ENCODE peak calls at places on chromosomes 6 and 20, in nine cellular contexts. G, I, U, R, L, V, P, E and M are unnamed samples.

GRCh38 chr6:21928715-21929298 is 335.3 kb downstream of the SOX4 start:
- DNase-seq in G (no peak), I (no peak), U (no peak), R (no peak), L (no peak), V (no peak), P (no peak), E (no peak), M (no peak)

GRCh38 chr20:56735087-56735642 is 106.1 kb downstream of the TFAP2C start:
- DNase-seq in G (no peak), I (no peak), U (no peak), R (no peak), L (no peak), V (no peak), P (no peak), E (no peak), M (no peak)

GRCh38 chr6:392441-393390 is 1.2 kb downstream of the IRF4 start:
- DNase-seq in G (no peak), I (no peak), U (peak), R (no peak), L (no peak), V (no peak), P (no peak), E (peak), M (peak)

GRCh38 chr20:61615806-61616205 is 363.7 kb downstream of the CDH4 start:
- DNase-seq in G (no peak), I (no peak), U (no peak), R (no peak), L (no peak), V (no peak), P (no peak), E (no peak), M (no peak)

GRCh38 chr20:54002741-54003140 is 67.7 kb downstream of the BCAS1 start:
- DNase-seq in G (no peak), I (no peak), U (no peak), R (no peak), L (no peak), V (no peak), P (no peak), E (no peak), M (no peak)

GRCh38 chr6:134057478-134057877 is 5.1 kb upstream of the SLC2A12 start:
- DNase-seq in G (no peak), I (no peak), U (no peak), R (peak), L (no peak), V (no peak), P (no peak), E (no peak), M (no peak)

GRCh38 chr6:42938987-42939809 is 9.9 kb downstream of the CNPY3 start:
- DNase-seq in G (no peak), I (no peak), U (no peak), R (no peak), L (no peak), V (no peak), P (no peak), E (no peak), M (no peak)

GRCh38 chr6:75334266-75335040 is 49.9 kb upstream of the TMEM30A start:
- DNase-seq in G (no peak), I (no peak), U (peak), R (no peak), L (peak), V (no peak), P (peak), E (no peak), M (peak)

GRCh38 chr6:122511193-122511924 is 39.8 kb upstream of the SERINC1 start:
- DNase-seq in G (no peak), I (no peak), U (no peak), R (no peak), L (no peak), V (no peak), P (no peak), E (no peak), M (no peak)

GRCh38 chr6:160154471-160154870 is 32.9 kb downstream of the SLC22A1 start:
- DNase-seq in G (no peak), I (no peak), U (no peak), R (no peak), L (no peak), V (no peak), P (no peak), E (no peak), M (no peak)

GRCh38 chr6:144659202-144659731 is 374.1 kb downstream of the UTRN start:
- DNase-seq in G (no peak), I (peak), U (peak), R (no peak), L (peak), V (peak), P (no peak), E (no peak), M (no peak)

GRCh38 chr6:16251706-16252105 is 13.3 kb downstream of the GMPR start:
- DNase-seq in G (no peak), I (no peak), U (no peak), R (peak), L (no peak), V (no peak), P (no peak), E (no peak), M (no peak)

GRCh38 chr6:36357872-36358234 is 21.2 kb upstream of the BNIP5 start:
- DNase-seq in G (no peak), I (no peak), U (no peak), R (no peak), L (no peak), V (peak), P (no peak), E (no peak), M (no peak)

GRCh38 chr6:153129873-153130514 is 1.1 kb downstream of the RGS17 start:
- DNase-seq in G (no peak), I (no peak), U (peak), R (peak), L (no peak), V (peak), P (no peak), E (no peak), M (no peak)

GRCh38 chr6:73704260-73704659 is 8.3 kb downstream of the CD109 start:
- DNase-seq in G (no peak), I (no peak), U (peak), R (peak), L (no peak), V (no peak), P (no peak), E (no peak), M (no peak)

GRCh38 chr6:22381810-22382512 is 85.1 kb upstream of the PRL start:
- DNase-seq in G (no peak), I (no peak), U (no peak), R (no peak), L (no peak), V (no peak), P (no peak), E (no peak), M (no peak)

GRCh38 chr6:29501106-29501505 is 13.3 kb upstream of the MAS1L start:
- DNase-seq in G (no peak), I (no peak), U (no peak), R (no peak), L (no peak), V (no peak), P (no peak), E (no peak), M (no peak)

GRCh38 chr6:170532867-170533488 is 20.1 kb downstream of the PSMB1 start:
- DNase-seq in G (no peak), I (no peak), U (no peak), R (no peak), L (no peak), V (no peak), P (no peak), E (no peak), M (no peak)

GRCh38 chr6:157562997-157563396 is 182.0 kb downstream of the ZDHHC14 start:
- DNase-seq in G (no peak), I (no peak), U (no peak), R (no peak), L (no peak), V (no peak), P (no peak), E (no peak), M (peak)

GRCh38 chr6:132483779-132484679 is 28.9 kb downstream of the STX7 start:
- DNase-seq in G (peak), I (no peak), U (peak), R (peak), L (peak), V (peak), P (no peak), E (peak), M (no peak)

GRCh38 chr6:39206250-39206721 is 23.0 kb downstream of the KCNK5 start:
- DNase-seq in G (no peak), I (no peak), U (no peak), R (no peak), L (no peak), V (no peak), P (no peak), E (no peak), M (no peak)

GRCh38 chr6:26270121-26270861 is 94.7 kb upstream of the BTN3A2 start:
- DNase-seq in G (no peak), I (no peak), U (no peak), R (no peak), L (no peak), V (no peak), P (no peak), E (no peak), M (no peak)

GRCh38 chr6:112203577-112204349 is 50.6 kb downstream of the LAMA4 start:
- DNase-seq in G (no peak), I (no peak), U (peak), R (peak), L (no peak), V (no peak), P (peak), E (no peak), M (no peak)

GRCh38 chr6:84172080-84172479 is 55.4 kb downstream of the CEP162 start:
- DNase-seq in G (no peak), I (no peak), U (peak), R (no peak), L (no peak), V (no peak), P (no peak), E (no peak), M (no peak)

GRCh38 chr20:46057856-46058655 is 29.0 kb downstream of the SLC12A5 start:
- DNase-seq in G (peak), I (peak), U (peak), R (peak), L (peak), V (peak), P (no peak), E (no peak), M (no peak)

GRCh38 chr20:19817017-19817416 is 59.0 kb downstream of the RIN2 start:
- DNase-seq in G (no peak), I (no peak), U (peak), R (peak), L (peak), V (no peak), P (peak), E (no peak), M (no peak)

GRCh38 chr6:152071843-152072242 is 264.4 kb downstream of the ESR1 start:
- DNase-seq in G (no peak), I (no peak), U (no peak), R (no peak), L (no peak), V (no peak), P (no peak), E (no peak), M (no peak)

GRCh38 chr20:22414354-22414753 is 170.0 kb downstream of the FOXA2 start:
- DNase-seq in G (no peak), I (no peak), U (peak), R (no peak), L (no peak), V (no peak), P (no peak), E (no peak), M (no peak)

GRCh38 chr6:27188206-27188884 is 59.2 kb upstream of the PRSS16 start:
- DNase-seq in G (no peak), I (peak), U (peak), R (peak), L (peak), V (peak), P (no peak), E (peak), M (no peak)

GRCh38 chr6:126743051-126743450 is 375.4 kb upstream of the RSPO3 start:
- DNase-seq in G (no peak), I (no peak), U (no peak), R (no peak), L (no peak), V (no peak), P (no peak), E (no peak), M (no peak)

GRCh38 chr6:5998741-5999687 is 7.7 kb downstream of the NRN1 start:
- DNase-seq in G (no peak), I (no peak), U (peak), R (no peak), L (peak), V (peak), P (no peak), E (no peak), M (no peak)

GRCh38 chr6:10054662-10055061 is 360.2 kb downstream of the TFAP2A start:
- DNase-seq in G (no peak), I (no peak), U (no peak), R (no peak), L (no peak), V (no peak), P (no peak), E (no peak), M (no peak)

GRCh38 chr20:63425846-63426485 is 46.5 kb downstream of the KCNQ2 start:
- DNase-seq in G (no peak), I (no peak), U (no peak), R (no peak), L (no peak), V (no peak), P (no peak), E (no peak), M (no peak)

GRCh38 chr6:169386431-169387057 is 132.9 kb upstream of the THBS2 start:
- DNase-seq in G (no peak), I (no peak), U (peak), R (no peak), L (no peak), V (no peak), P (no peak), E (no peak), M (no peak)

GRCh38 chr6:139531716-139532115 is 157.3 kb upstream of the CITED2 start:
- DNase-seq in G (no peak), I (no peak), U (no peak), R (no peak), L (no peak), V (no peak), P (no peak), E (no peak), M (no peak)

GRCh38 chr6:34295721-34296120 is 46.9 kb upstream of the SMIM29 start:
- DNase-seq in G (no peak), I (no peak), U (no peak), R (no peak), L (no peak), V (peak), P (no peak), E (no peak), M (no peak)

GRCh38 chr20:59525500-59526241 is 78.7 kb upstream of the PHACTR3 start:
- DNase-seq in G (peak), I (peak), U (peak), R (peak), L (peak), V (peak), P (no peak), E (no peak), M (peak)